ENCODE peak calls at places on chromosomes 16 and 17, in seven cellular contexts. E is lower lobe of right lung, M is SK-N-MC, B is tibial nerve, S is WERI-Rb-1, R is fibroblast of lung, O is stomach. L is an unnamed sample.

GRCh38 chr16:1964046-1964505 is 550 bp downstream of the RPS2 start:
- DNase-seq in E (no peak), M (no peak), B (no peak), S (no peak), R (peak; percentile 34), O (no peak), L (no peak)

GRCh38 chr16:17342031-17342430 is 128.7 kb downstream of the XYLT1 start:
- DNase-seq in O (no peak), B (no peak), M (no peak), S (no peak), E (no peak), R (no peak), L (no peak)

GRCh38 chr17:19331134-19331533 is 31.4 kb downstream of the B9D1 start:
- DNase-seq in E (no peak), S (no peak), M (no peak), O (peak; percentile 22), B (no peak), R (peak; percentile 80), L (no peak)

GRCh38 chr17:1491406-1492248 is 859 bp downstream of the MYO1C start:
- DNase-seq in E (peak; percentile 78), R (peak; percentile 38), O (peak; percentile 78), B (no peak), S (peak; percentile 42), M (no peak), L (peak; percentile 92)

GRCh38 chr16:28830531-28830930 is 7.7 kb downstream of the ATXN2L start:
- DNase-seq in E (no peak), O (no peak), R (no peak), S (no peak), B (no peak), M (no peak), L (no peak)

GRCh38 chr16:68778551-68779231 is 41.6 kb downstream of the CDH1 start:
- DNase-seq in R (no peak), B (no peak), O (peak; percentile 73), E (no peak), M (no peak), S (no peak), L (no peak)

GRCh38 chr17:77886387-77886728 is 72.1 kb upstream of the TNRC6C start:
- DNase-seq in O (peak; percentile 41), E (peak; percentile 78), M (no peak), S (no peak), R (no peak), B (no peak), L (no peak)

GRCh38 chr17:77616243-77616731 is 342.2 kb upstream of the TNRC6C start:
- DNase-seq in B (no peak), S (no peak), O (no peak), R (no peak), M (no peak), E (no peak), L (no peak)

GRCh38 chr17:37505333-37505732 is 15.6 kb downstream of the DUSP14 start:
- DNase-seq in R (no peak), E (no peak), O (no peak), B (no peak), S (no peak), M (no peak), L (no peak)

GRCh38 chr16:81707411-81708321 is 71.4 kb upstream of the PLCG2 start:
- DNase-seq in S (no peak), M (no peak), B (no peak), O (peak; percentile 70), E (peak; percentile 49), R (peak; percentile 67), L (no peak)

GRCh38 chr17:2889256-2889655 is 93.0 kb downstream of the RAP1GAP2 start:
- DNase-seq in O (no peak), R (no peak), M (no peak), S (no peak), B (no peak), E (no peak), L (no peak)

GRCh38 chr16:67966549-67967182 is 1.8 kb downstream of the SLC12A4 start:
- DNase-seq in S (peak; percentile 49), B (no peak), R (peak; percentile 28), E (no peak), O (no peak), M (no peak), L (no peak)

GRCh38 chr16:56302506-56302905 is 111.2 kb downstream of the GNAO1 start:
- DNase-seq in M (no peak), R (no peak), B (no peak), S (no peak), O (no peak), E (no peak), L (no peak)

GRCh38 chr16:23282508-23282907 is 19.6 kb upstream of the SCNN1B start:
- DNase-seq in M (no peak), B (no peak), E (no peak), R (no peak), O (no peak), S (no peak), L (no peak)

GRCh38 chr17:50096758-50097157 is 1.6 kb downstream of the PDK2 start:
- DNase-seq in B (no peak), E (peak; percentile 28), M (no peak), S (no peak), R (no peak), O (no peak), L (no peak)

GRCh38 chr17:50097455-50097854 is 2.3 kb downstream of the PDK2 start:
- DNase-seq in E (peak; percentile 28), R (no peak), B (no peak), M (no peak), O (no peak), S (no peak), L (no peak)

GRCh38 chr17:50095626-50096037 is 481 bp downstream of the PDK2 start:
- DNase-seq in O (no peak), B (no peak), S (no peak), E (no peak), R (peak; percentile 28), M (no peak), L (no peak)

GRCh38 chr17:50094753-50095616 is at the start of gene PDK2:
- DNase-seq in O (peak; percentile 98), E (peak; percentile 97), R (peak; percentile 95), S (peak; percentile 98), M (no peak), B (peak; percentile 95), L (no peak)

DNA sequence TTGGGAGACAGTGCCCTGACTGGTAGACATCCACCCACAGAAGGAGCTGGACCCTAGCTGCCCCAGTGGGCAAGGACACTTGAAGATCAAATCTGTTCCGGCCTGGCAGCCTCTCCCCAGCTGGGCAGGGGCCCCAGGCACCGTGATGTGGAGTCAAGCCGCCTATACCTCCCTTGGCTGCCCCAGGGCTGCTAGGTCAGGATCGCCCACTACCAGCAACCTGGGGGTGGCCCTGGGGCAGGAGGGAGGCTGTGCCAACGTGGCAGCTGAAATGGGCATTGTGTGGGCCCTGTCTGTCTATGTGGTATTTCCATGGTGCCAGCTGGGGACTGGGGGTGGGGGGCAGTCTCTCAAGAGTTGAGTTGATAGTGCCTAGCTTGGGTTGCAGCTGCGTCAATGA is 941 bp downstream of the PDK2 start:
- DNase-seq in E (peak; percentile 45), R (no peak), O (peak; percentile 57), B (no peak), M (no peak), S (no peak), L (no peak)
- H3K4me3 ChIP-seq in E (peak overlapping the region; percentile 86), R (peak overlapping the region; percentile 92), O (peak overlapping the region; percentile 99), B (peak overlapping the region; percentile 97), M (peak overlapping the region; percentile 85), S (peak overlapping the region; percentile 90), L (peak overlapping the region; percentile 97)

GRCh38 chr17:49438439-49438861 is 23.8 kb upstream of the PHB1 start:
- DNase-seq in M (no peak), R (no peak), B (no peak), E (no peak), S (no peak), O (no peak), L (no peak)

GRCh38 chr17:49438885-49439284 is 24.2 kb upstream of the PHB1 start:
- DNase-seq in E (no peak), R (no peak), B (no peak), O (no peak), M (no peak), S (no peak), L (no peak)

GRCh38 chr17:49440581-49440980 is 25.9 kb upstream of the PHB1 start:
- DNase-seq in R (no peak), O (no peak), B (no peak), S (no peak), M (no peak), E (no peak), L (no peak)

GRCh38 chr17:49439673-49440571 is 25.2 kb upstream of the PHB1 start:
- DNase-seq in E (no peak), S (no peak), B (no peak), R (no peak), O (no peak), M (no peak), L (no peak)

GRCh38 chr17:49439305-49439672 is 24.6 kb upstream of the PHB1 start:
- DNase-seq in R (no peak), M (no peak), S (no peak), O (no peak), B (no peak), E (no peak), L (no peak)
- H3K27ac ChIP-seq in R (no peak overlapping the region), M (no peak overlapping the region), S (no peak overlapping the region), O (no peak overlapping the region), B (no peak overlapping the region), E (no peak overlapping the region), L (no peak overlapping the region)

GRCh38 chr16:24917236-24917635 is 71.5 kb downstream of the SLC5A11 start:
- DNase-seq in M (no peak), S (no peak), O (no peak), R (no peak), E (no peak), B (no peak), L (no peak)

GRCh38 chr16:24919536-24919935 is 73.8 kb downstream of the SLC5A11 start:
- DNase-seq in E (no peak), O (no peak), M (no peak), S (no peak), B (no peak), R (no peak), L (no peak)

GRCh38 chr16:24920568-24920967 is 74.8 kb downstream of the SLC5A11 start:
- DNase-seq in S (no peak), R (no peak), E (no peak), B (no peak), M (no peak), O (no peak), L (no peak)

GRCh38 chr16:24917891-24918290 is 72.1 kb downstream of the SLC5A11 start:
- DNase-seq in B (no peak), R (no peak), E (no peak), M (no peak), O (no peak), S (no peak), L (no peak)

DNA sequence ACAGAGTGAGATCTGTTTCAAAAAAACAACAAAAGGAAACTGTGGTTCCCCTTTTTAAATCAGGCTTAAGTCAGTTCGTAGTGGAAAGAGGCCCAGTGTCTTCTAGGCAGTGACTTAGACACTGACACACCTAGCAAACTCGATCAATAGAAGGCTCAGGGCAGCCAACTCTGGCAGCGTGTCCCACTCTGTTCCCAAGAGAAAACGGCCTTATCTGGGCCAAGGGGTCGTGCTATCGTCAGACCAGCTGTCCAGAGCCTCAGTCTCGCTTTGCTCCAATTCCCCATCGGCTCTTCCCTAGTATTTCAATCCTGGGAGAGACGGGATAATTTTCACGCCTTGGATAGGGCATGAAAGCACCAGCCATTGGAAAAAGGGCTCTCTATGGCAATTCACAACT is 72.9 kb downstream of the SLC5A11 start:
- DNase-seq in B (no peak), E (no peak), O (no peak), R (no peak), M (no peak), S (no peak), L (no peak)
- H3K36me3 ChIP-seq in B (peaks cover 5% of the 10 kb centered on the region), E (peaks cover 62% of the 10 kb centered on the region), O (peaks cover 68% of the 10 kb centered on the region), R (peaks cover 18% of the 10 kb centered on the region), M (peaks cover 6% of the 10 kb centered on the region), S (peaks cover 19% of the 10 kb centered on the region), L (no peaks in the 10 kb centered on the region)

GRCh38 chr17:56260421-56260820 is 107.1 kb downstream of the ANKFN1 start:
- DNase-seq in O (no peak), B (no peak), M (no peak), S (no peak), E (no peak), R (no peak), L (no peak)
- H3K4me3 ChIP-seq in O (no peak overlapping the region), B (no peak overlapping the region), M (peak overlapping the region; percentile 39), S (no peak overlapping the region), E (no peak overlapping the region), R (no peak overlapping the region), L (no peak overlapping the region)

L was measured in vagina.